ENCODE peak calls at places on chromosome 18, in six cellular contexts. H is AG09319, E is Daoy, A is T1000, T is GM10248, X is NCI-H2171 treated with DMSO at 0.1 percent for 48 hours. B is an unnamed sample.

GRCh38 chr18:14117611-14118010 is 14.6 kb downstream of the ZNF519 start:
- DNase-seq in X (no peak), E (no peak), T (no peak), A (no peak), H (no peak), B (no peak)

GRCh38 chr18:76494541-76495403 is at the start of gene ZNF516:
- DNase-seq in E (peak; percentile 48), X (peak; percentile 26), T (no peak), H (no peak), A (no peak), B (no peak)

GRCh38 chr18:31685097-31686082 is 1.0 kb upstream of the B4GALT6 start:
- DNase-seq in A (peak; percentile 20), E (peak; percentile 87), X (peak; percentile 91), T (peak; percentile 89), H (peak; percentile 10), B (no peak)

GRCh38 chr18:62384610-62385097 is 59.5 kb downstream of the TNFRSF11A start:
- DNase-seq in H (no peak), E (no peak), T (no peak), X (no peak), A (no peak), B (no peak)

GRCh38 chr18:28995319-28995718 is 818.4 kb upstream of the CDH2 start:
- DNase-seq in X (peak; percentile 6), T (no peak), A (no peak), E (no peak), H (no peak), B (no peak)

GRCh38 chr18:51884039-51884438 is 456.0 kb upstream of the DCC start:
- DNase-seq in A (no peak), X (no peak), T (no peak), E (no peak), H (no peak), B (no peak)

GRCh38 chr18:45730832-45731545 is 7.0 kb downstream of the SLC14A1 start:
- DNase-seq in H (no peak), T (no peak), E (no peak), A (peak; percentile 1), X (no peak), B (no peak)

GRCh38 chr18:59846814-59847490 is 52.8 kb upstream of the PMAIP1 start:
- DNase-seq in A (peak; percentile 33), H (peak; percentile 25), X (no peak), E (peak; percentile 77), T (peak; percentile 86), B (no peak)

GRCh38 chr18:76686737-76687231 is 135.6 kb upstream of the ZNF236 start:
- DNase-seq in E (peak; percentile 46), A (peak; percentile 4), X (peak; percentile 45), T (peak; percentile 53), H (peak; percentile 18), B (peak; percentile 54)

GRCh38 chr18:76406791-76407190 is 88.3 kb downstream of the ZNF516 start:
- DNase-seq in X (no peak), T (no peak), E (no peak), A (no peak), H (no peak), B (no peak)

GRCh38 chr18:24271381-24272331 is 126.0 kb downstream of the OSBPL1A start:
- DNase-seq in T (peak; percentile 28), E (peak; percentile 81), H (peak; percentile 43), A (peak; percentile 69), X (peak; percentile 73), B (peak; percentile 58)

GRCh38 chr18:11891737-11892136 is 16.4 kb downstream of the MPPE1 start:
- DNase-seq in X (no peak), A (no peak), H (no peak), T (no peak), E (no peak), B (no peak)

GRCh38 chr18:23990474-23991410 is 23.8 kb upstream of the TTC39C start:
- DNase-seq in A (no peak), T (no peak), H (no peak), X (no peak), E (no peak), B (no peak)

GRCh38 chr18:49094136-49094535 is 143.4 kb upstream of the SMAD7 start:
- DNase-seq in T (no peak), A (no peak), E (peak; percentile 22), H (no peak), X (no peak), B (no peak)

GRCh38 chr18:74489631-74490030 is 6.5 kb upstream of the CNDP2 start:
- DNase-seq in A (no peak), H (no peak), E (peak; percentile 32), T (no peak), X (no peak), B (no peak)

GRCh38 chr18:28115149-28115550 is 61.8 kb downstream of the CDH2 start:
- DNase-seq in E (peak; percentile 93), H (peak; percentile 35), A (peak; percentile 46), X (no peak), T (no peak), B (peak; percentile 44)

GRCh38 chr18:55552498-55553189 is 35.3 kb downstream of the TCF4 start:
- DNase-seq in A (no peak), T (no peak), E (peak; percentile 76), H (no peak), X (no peak), B (no peak)

GRCh38 chr18:7032537-7032936 is 85.1 kb downstream of the LAMA1 start:
- DNase-seq in A (no peak), E (no peak), X (no peak), H (no peak), T (no peak), B (no peak)

GRCh38 chr18:59916746-59917145 is 16.9 kb downstream of the PMAIP1 start:
- DNase-seq in X (no peak), T (no peak), H (no peak), E (peak; percentile 23), A (no peak), B (no peak)

GRCh38 chr18:55275042-55275897 is 312.7 kb downstream of the TCF4 start:
- DNase-seq in E (peak; percentile 24), H (no peak), T (no peak), X (no peak), A (no peak), B (no peak)

GRCh38 chr18:74282359-74283254 is 9.2 kb downstream of the CYB5A start:
- DNase-seq in H (no peak), E (no peak), T (no peak), A (no peak), X (no peak), B (no peak)

GRCh38 chr18:73884868-73885267 is 262.8 kb downstream of the FBXO15 start:
- DNase-seq in E (no peak), X (no peak), H (no peak), T (no peak), A (no peak), B (no peak)

GRCh38 chr18:75857558-75857957 is 430.1 kb upstream of the SMIM21 start:
- DNase-seq in A (no peak), T (no peak), X (no peak), E (no peak), H (no peak), B (no peak)

GRCh38 chr18:9174302-9174701 is 37.7 kb downstream of the ANKRD12 start:
- DNase-seq in H (no peak), X (no peak), E (no peak), T (no peak), A (no peak), B (no peak)

GRCh38 chr18:40096675-40097074 is 1858.4 kb upstream of the PIK3C3 start:
- DNase-seq in T (no peak), A (no peak), E (no peak), H (no peak), X (no peak), B (no peak)

GRCh38 chr18:60327880-60328589 is 44.5 kb downstream of the MC4R start:
- DNase-seq in X (no peak), A (no peak), T (no peak), H (no peak), E (no peak), B (no peak)

GRCh38 chr18:13221821-13222220 is 3.3 kb downstream of the LDLRAD4 start:
- DNase-seq in H (no peak), X (peak; percentile 74), E (no peak), T (no peak), A (no peak), B (no peak)

GRCh38 chr18:32271649-32272324 is 81.9 kb downstream of the MEP1B start:
- DNase-seq in A (no peak), H (peak; percentile 8), T (peak; percentile 63), X (peak; percentile 11), E (peak; percentile 30), B (no peak)

GRCh38 chr18:26919656-26920055 is 54.1 kb upstream of the AQP4 start:
- DNase-seq in H (no peak), X (no peak), T (no peak), E (peak; percentile 23), A (peak; percentile 10), B (no peak)

GRCh38 chr18:3329471-3329870 is 67.5 kb downstream of the MYL12B start:
- DNase-seq in X (no peak), A (no peak), H (no peak), E (no peak), T (no peak), B (no peak)

GRCh38 chr18:79924814-79925655 is 26.4 kb downstream of the SLC66A2 start:
- DNase-seq in E (no peak), A (no peak), X (peak; percentile 74), T (no peak), H (no peak), B (peak; percentile 39)

GRCh38 chr18:519019-519879 is 18.7 kb upstream of the COLEC12 start:
- DNase-seq in A (no peak), E (peak; percentile 14), X (peak; percentile 56), H (no peak), T (peak; percentile 68), B (no peak)

GRCh38 chr18:75248426-75249191 is 38.0 kb downstream of the TSHZ1 start:
- DNase-seq in H (no peak), T (no peak), E (no peak), A (no peak), X (no peak), B (no peak)

GRCh38 chr18:23291456-23292205 is 156.3 kb downstream of the CABLES1 start:
- DNase-seq in X (no peak), H (peak; percentile 42), E (no peak), A (no peak), T (no peak), B (no peak)